ENCODE peak calls at places on chromosome 15, in eight cellular contexts. B is suprapubic skin, U is ovary, F is right lobe of liver, I is sigmoid colon, C is body of pancreas, H is tibial nerve, Q is adrenal gland. S is an unnamed sample.

GRCh38 chr15:72288291-72288690 is 15.9 kb upstream of the PARP6 start:
- DNase-seq in B (no peak), U (no peak), F (no peak), I (no peak), C (no peak), H (no peak), Q (no peak), S (no peak)

GRCh38 chr15:40232625-40233070 is 6.2 kb upstream of the PAK6 start:
- DNase-seq in B (no peak), U (no peak), F (no peak), I (no peak), C (no peak), H (no peak), Q (no peak), S (no peak)

GRCh38 chr15:67940324-67940719 is 100.5 kb upstream of the RNU6-1 start:
- DNase-seq in B (no peak), U (no peak), F (no peak), I (no peak), C (no peak), H (no peak), Q (no peak), S (no peak)

GRCh38 chr15:34336947-34337556 is 529 bp downstream of the SLC12A6 start:
- DNase-seq in B (no peak), U (no peak), F (no peak), I (peak; percentile 73), C (no peak), H (no peak), Q (no peak), S (no peak)

GRCh38 chr15:52735231-52736089 is 54.7 kb downstream of the ONECUT1 start:
- DNase-seq in B (no peak), U (peak; percentile 39), F (peak; percentile 72), I (peak; percentile 66), C (peak; percentile 76), H (peak; percentile 95), Q (peak; percentile 86), S (peak; percentile 68)

GRCh38 chr15:94066046-94066445 is 165.3 kb upstream of the MCTP2 start:
- DNase-seq in B (no peak), U (no peak), F (no peak), I (no peak), C (no peak), H (no peak), Q (no peak), S (no peak)

GRCh38 chr15:74319596-74320357 is 47.7 kb downstream of the CYP11A1 start:
- DNase-seq in B (no peak), U (no peak), F (no peak), I (no peak), C (no peak), H (no peak), Q (no peak), S (no peak)

GRCh38 chr15:36172970-36173369 is 406.5 kb upstream of the CDIN1 start:
- DNase-seq in B (no peak), U (no peak), F (no peak), I (no peak), C (no peak), H (no peak), Q (no peak), S (no peak)

GRCh38 chr15:46461416-46461815 is 826.6 kb downstream of the SQOR start:
- DNase-seq in B (no peak), U (no peak), F (no peak), I (no peak), C (no peak), H (no peak), Q (no peak), S (no peak)

GRCh38 chr15:35092846-35093245 is 7.8 kb upstream of the NANOGP8 start:
- DNase-seq in B (no peak), U (no peak), F (no peak), I (no peak), C (no peak), H (no peak), Q (no peak), S (no peak)

GRCh38 chr15:66780172-66780972 is 78.3 kb downstream of the SMAD6 start:
- DNase-seq in B (no peak), U (no peak), F (peak; percentile 45), I (peak; percentile 65), C (no peak), H (no peak), Q (no peak), S (peak; percentile 54)

GRCh38 chr15:38111070-38111469 is 141.6 kb upstream of the SPRED1 start:
- DNase-seq in B (no peak), U (no peak), F (no peak), I (no peak), C (no peak), H (no peak), Q (no peak), S (no peak)
- H3K4me1 ChIP-seq in B (no peaks in the 10 kb centered on the region), U (no peaks in the 10 kb centered on the region), F (no peaks in the 10 kb centered on the region), I (no peaks in the 10 kb centered on the region), C (no peaks in the 10 kb centered on the region), H (no peaks in the 10 kb centered on the region), Q (no peaks in the 10 kb centered on the region), S (no peaks in the 10 kb centered on the region)

GRCh38 chr15:92809880-92810361 is 90.2 kb upstream of the CHD2 start:
- DNase-seq in B (no peak), U (peak; percentile 47), F (peak; percentile 63), I (peak; percentile 80), C (peak; percentile 57), H (peak; percentile 50), Q (peak; percentile 62), S (peak; percentile 53)
- TF ChIP-seq POLR2A in B (no peak), U (no peak), F (no peak), I (no peak), C (no peak), H (no peak), Q (no peak), S (no peak)

GRCh38 chr15:28096720-28097431 is 2.2 kb downstream of the OCA2 start:
- DNase-seq in B (no peak), U (no peak), F (no peak), I (peak; percentile 58), C (no peak), H (no peak), Q (no peak), S (no peak)
- H3K4me3 ChIP-seq in B (peak overlapping the region; percentile 56), U (peak overlapping the region; percentile 25), F (peak overlapping the region; percentile 32), I (peak overlapping the region; percentile 49), C (no peak overlapping the region), H (peak overlapping the region; percentile 48), Q (no peak overlapping the region), S (peak overlapping the region; percentile 34)

DNA sequence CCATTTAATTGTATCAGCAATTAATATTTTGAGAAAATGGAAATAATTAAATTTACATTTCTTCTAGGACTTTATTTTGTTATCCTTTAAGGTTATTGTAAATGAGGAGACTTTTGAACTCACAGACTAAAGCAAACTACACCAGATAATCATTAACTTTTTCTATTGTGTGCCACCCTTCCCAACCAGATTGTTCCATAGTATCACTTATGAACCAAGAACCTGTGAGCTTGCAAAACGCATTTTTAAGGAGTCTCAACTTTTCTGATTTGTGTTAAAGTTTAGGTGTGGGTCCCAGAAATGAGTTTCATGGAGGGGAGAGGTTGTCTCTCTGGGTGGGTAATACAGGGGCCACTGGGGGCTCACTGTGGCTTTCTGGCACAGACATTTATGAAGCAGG is 75.7 kb downstream of the IGF1R start:
- DNase-seq in B (no peak), U (no peak), F (no peak), I (no peak), C (no peak), H (no peak), Q (no peak), S (no peak)
- H3K4me1 ChIP-seq in B (peaks cover 32% of the 10 kb centered on the region), U (peaks cover 27% of the 10 kb centered on the region), F (no peaks in the 10 kb centered on the region), I (peaks cover 74% of the 10 kb centered on the region), C (peaks cover 54% of the 10 kb centered on the region), H (peaks cover 46% of the 10 kb centered on the region), Q (peaks cover 18% of the 10 kb centered on the region), S (peaks cover 5% of the 10 kb centered on the region)

GRCh38 chr15:43776718-43777292 is at the start of gene ELL3:
- DNase-seq in B (peak; percentile 88), U (peak; percentile 71), F (peak; percentile 89), I (peak; percentile 86), C (peak; percentile 81), H (peak; percentile 61), Q (peak; percentile 73), S (peak; percentile 66)
- TF ChIP-seq POLR2A in B (no peak), U (no peak), F (peak; percentile 32), I (no peak), C (peak; percentile 62), H (no peak), Q (no peak), S (no peak)

GRCh38 chr15:85071061-85071460 is 89.4 kb downstream of the PDE8A start:
- DNase-seq in B (no peak), U (no peak), F (no peak), I (no peak), C (no peak), H (no peak), Q (no peak), S (no peak)
- H3K4me3 ChIP-seq in B (no peak overlapping the region), U (no peak overlapping the region), F (no peak overlapping the region), I (no peak overlapping the region), C (no peak overlapping the region), H (no peak overlapping the region), Q (no peak overlapping the region), S (no peak overlapping the region)

GRCh38 chr15:101185336-101185735 is 66.5 kb downstream of the CHSY1 start:
- DNase-seq in B (peak; percentile 55), U (no peak), F (no peak), I (no peak), C (no peak), H (no peak), Q (no peak), S (no peak)

GRCh38 chr15:101183226-101183925 is 68.5 kb downstream of the CHSY1 start:
- DNase-seq in B (peak; percentile 45), U (no peak), F (no peak), I (no peak), C (no peak), H (no peak), Q (no peak), S (no peak)

GRCh38 chr15:101183926-101184305 is 67.9 kb downstream of the CHSY1 start:
- DNase-seq in B (no peak), U (no peak), F (no peak), I (no peak), C (no peak), H (no peak), Q (no peak), S (no peak)

GRCh38 chr15:101185770-101186169 is 66.1 kb downstream of the CHSY1 start:
- DNase-seq in B (no peak), U (no peak), F (no peak), I (no peak), C (no peak), H (no peak), Q (no peak), S (no peak)

DNA sequence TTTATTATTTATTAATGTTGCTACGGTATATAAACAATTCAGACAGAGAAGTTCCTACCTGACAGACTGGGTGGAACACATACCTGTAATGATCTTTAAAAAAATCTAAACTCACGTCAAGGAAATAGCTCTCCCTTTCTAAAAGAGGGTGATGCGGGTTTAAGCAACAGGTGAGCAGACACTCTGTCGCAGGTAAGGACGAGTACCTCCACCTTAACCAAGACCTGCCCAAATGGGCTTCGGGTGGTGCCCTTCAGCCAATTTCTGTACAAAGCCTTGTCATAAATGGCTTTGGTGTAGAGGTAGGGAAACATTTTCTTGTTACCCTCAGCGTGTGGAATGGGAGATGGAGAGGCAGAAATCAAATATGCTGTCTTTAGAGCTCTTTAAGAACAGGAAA is 67.0 kb downstream of the CHSY1 start:
- DNase-seq in B (peak; percentile 29), U (no peak), F (no peak), I (no peak), C (no peak), H (no peak), Q (no peak), S (no peak)
- H3K4me1 ChIP-seq in B (peaks cover 73% of the 10 kb centered on the region), U (peaks cover 22% of the 10 kb centered on the region), F (no peaks in the 10 kb centered on the region), I (peaks cover 30% of the 10 kb centered on the region), C (peaks cover 14% of the 10 kb centered on the region), H (peaks cover 27% of the 10 kb centered on the region), Q (peaks cover 8% of the 10 kb centered on the region), S (no peaks in the 10 kb centered on the region)